ENCODE peak calls at places on chromosome 19, in four cellular contexts. V, L, W and K are unnamed samples.

GRCh38 chr19:57664269-57665127 is 4.2 kb upstream of the ZSCAN4 start:
- DNase-seq in V (peak), L (peak), W (peak), K (peak)

GRCh38 chr19:5152013-5152763 is 183.3 kb downstream of the KDM4B start:
- DNase-seq in V (no peak), L (no peak), W (no peak), K (no peak)

GRCh38 chr19:15181394-15181793 is 19.4 kb downstream of the NOTCH3 start:
- DNase-seq in V (no peak), L (no peak), W (no peak), K (no peak)

GRCh38 chr19:14473915-14474578 is 1.1 kb downstream of the PTGER1 start:
- DNase-seq in V (no peak), L (no peak), W (no peak), K (no peak)

GRCh38 chr19:49916839-49917733 is 11.9 kb upstream of the ATF5 start:
- DNase-seq in V (no peak), L (no peak), W (no peak), K (peak)

GRCh38 chr19:30060872-30061556 is 119.0 kb downstream of the URI1 start:
- DNase-seq in V (no peak), L (no peak), W (no peak), K (no peak)

GRCh38 chr19:20334760-20335159 is 167.7 kb downstream of the ZNF486 start:
- DNase-seq in V (no peak), L (no peak), W (no peak), K (no peak)

GRCh38 chr19:7063339-7063738 is 4.9 kb upstream of the MBD3L3 start:
- DNase-seq in V (no peak), L (no peak), W (no peak), K (no peak)

GRCh38 chr19:31648347-31648746 is 299.1 kb upstream of the TSHZ3 start:
- DNase-seq in V (peak), L (no peak), W (no peak), K (no peak)

GRCh38 chr19:29583196-29584006 is 22.7 kb upstream of the POP4 start:
- DNase-seq in V (no peak), L (no peak), W (no peak), K (no peak)

GRCh38 chr19:35157431-35157830 is 2.9 kb downstream of the FXYD5 start:
- DNase-seq in V (no peak), L (no peak), W (no peak), K (no peak)

GRCh38 chr19:31255174-31255862 is 93.9 kb downstream of the TSHZ3 start:
- DNase-seq in V (no peak), L (no peak), W (no peak), K (no peak)

GRCh38 chr19:50046649-50047503 is 21.1 kb downstream of the ZNF473 start:
- DNase-seq in V (no peak), L (no peak), W (no peak), K (peak)

GRCh38 chr19:39398297-39398864 is 7.2 kb downstream of the MED29 start:
- DNase-seq in V (peak), L (no peak), W (peak), K (no peak)

GRCh38 chr19:23440791-23441190 is 45.5 kb upstream of the ZNF91 start:
- DNase-seq in V (no peak), L (no peak), W (no peak), K (no peak)

GRCh38 chr19:6359942-6360341 is 1.4 kb upstream of the CLPP start:
- DNase-seq in V (no peak), L (no peak), W (no peak), K (no peak)

GRCh38 chr19:40906512-40906911 is 24.5 kb upstream of the CYP2A7 start:
- DNase-seq in V (no peak), L (no peak), W (no peak), K (no peak)

GRCh38 chr19:52138614-52139290 is 986 bp downstream of the ZNF616 start:
- DNase-seq in V (peak), L (no peak), W (no peak), K (peak)

GRCh38 chr19:16566161-16566560 is 6.1 kb downstream of the SLC35E1 start:
- DNase-seq in V (no peak), L (peak), W (no peak), K (no peak)

GRCh38 chr19:13165091-13165997 is 15.1 kb downstream of the IER2 start:
- DNase-seq in V (no peak), L (peak), W (peak), K (peak)

GRCh38 chr19:7869910-7870511 is 4.2 kb downstream of the PRR36 start:
- DNase-seq in V (no peak), L (peak), W (peak), K (peak)

GRCh38 chr19:30070198-30070969 is 128.3 kb downstream of the URI1 start:
- DNase-seq in V (no peak), L (no peak), W (no peak), K (no peak)

GRCh38 chr19:13795595-13796300 is 505 bp downstream of the ZSWIM4 start:
- DNase-seq in V (no peak), L (peak), W (peak), K (no peak)

GRCh38 chr19:49106648-49107135 is 7.5 kb upstream of the LIN7B start:
- DNase-seq in V (no peak), L (peak), W (no peak), K (peak)

DNA sequence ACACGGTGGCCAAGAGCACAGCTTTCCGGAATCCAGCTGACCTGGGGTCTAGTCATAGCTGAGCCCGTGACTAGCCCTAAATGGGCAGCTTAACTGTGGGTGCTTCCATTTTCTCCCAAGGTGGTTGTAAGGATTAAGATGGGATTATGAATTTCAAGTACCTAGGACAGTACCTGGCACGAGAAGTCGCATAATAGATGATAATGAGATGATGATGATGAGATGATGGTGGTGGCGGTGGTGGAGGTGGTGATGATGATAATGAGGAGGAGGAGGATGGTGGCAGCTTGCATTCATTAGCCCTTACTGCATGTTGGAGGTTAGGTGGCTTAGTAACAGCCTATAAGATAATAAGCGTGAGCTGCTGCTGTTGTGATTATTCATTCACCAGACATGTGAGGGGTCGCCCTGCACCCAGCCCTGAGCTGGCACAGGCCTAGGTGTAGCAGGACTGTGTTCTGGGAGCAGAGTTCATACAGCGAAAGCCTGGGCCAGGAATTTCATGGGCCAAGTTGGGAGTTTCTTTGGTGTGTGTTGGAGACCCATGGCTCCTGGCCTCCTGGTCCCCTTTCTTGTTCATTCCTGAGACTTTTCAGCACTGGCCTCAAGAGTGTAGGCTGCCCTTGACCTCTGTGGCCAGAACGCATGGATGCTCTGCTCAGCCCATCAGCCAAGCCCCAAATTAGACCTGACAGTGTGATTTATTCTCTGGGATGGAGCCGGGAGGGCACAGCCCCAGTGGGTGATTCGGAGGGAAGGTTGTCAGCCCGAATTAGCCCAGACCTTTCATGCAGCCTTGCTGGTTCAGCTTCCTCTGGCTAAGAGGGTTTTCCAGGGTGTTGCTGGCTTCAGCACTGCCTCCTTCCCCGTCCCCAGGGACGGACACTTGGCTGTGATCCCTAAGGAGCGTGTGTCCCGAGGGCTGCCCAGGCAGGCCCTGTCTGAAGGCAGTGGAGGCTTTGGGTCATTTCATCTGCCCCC is 128.8 kb downstream of the SIPA1L3 start:
- DNase-seq in V (peak), L (no peak), W (no peak), K (no peak)
- H3K4me3 ChIP-seq in V (no peak), L (no peak), W (no peak), K (no peak)

GRCh38 chr19:3975144-3975543 is 4.2 kb upstream of the DAPK3 start:
- DNase-seq in V (no peak), L (no peak), W (no peak), K (no peak)

GRCh38 chr19:3968556-3969434 is 2.1 kb downstream of the DAPK3 start:
- DNase-seq in V (peak), L (peak), W (peak), K (peak)

GRCh38 chr19:3969435-3970312 is 1.2 kb downstream of the DAPK3 start:
- DNase-seq in V (peak), L (peak), W (peak), K (peak)

GRCh38 chr19:3970313-3970807 is 539 bp downstream of the DAPK3 start:
- DNase-seq in V (no peak), L (no peak), W (no peak), K (no peak)

DNA sequence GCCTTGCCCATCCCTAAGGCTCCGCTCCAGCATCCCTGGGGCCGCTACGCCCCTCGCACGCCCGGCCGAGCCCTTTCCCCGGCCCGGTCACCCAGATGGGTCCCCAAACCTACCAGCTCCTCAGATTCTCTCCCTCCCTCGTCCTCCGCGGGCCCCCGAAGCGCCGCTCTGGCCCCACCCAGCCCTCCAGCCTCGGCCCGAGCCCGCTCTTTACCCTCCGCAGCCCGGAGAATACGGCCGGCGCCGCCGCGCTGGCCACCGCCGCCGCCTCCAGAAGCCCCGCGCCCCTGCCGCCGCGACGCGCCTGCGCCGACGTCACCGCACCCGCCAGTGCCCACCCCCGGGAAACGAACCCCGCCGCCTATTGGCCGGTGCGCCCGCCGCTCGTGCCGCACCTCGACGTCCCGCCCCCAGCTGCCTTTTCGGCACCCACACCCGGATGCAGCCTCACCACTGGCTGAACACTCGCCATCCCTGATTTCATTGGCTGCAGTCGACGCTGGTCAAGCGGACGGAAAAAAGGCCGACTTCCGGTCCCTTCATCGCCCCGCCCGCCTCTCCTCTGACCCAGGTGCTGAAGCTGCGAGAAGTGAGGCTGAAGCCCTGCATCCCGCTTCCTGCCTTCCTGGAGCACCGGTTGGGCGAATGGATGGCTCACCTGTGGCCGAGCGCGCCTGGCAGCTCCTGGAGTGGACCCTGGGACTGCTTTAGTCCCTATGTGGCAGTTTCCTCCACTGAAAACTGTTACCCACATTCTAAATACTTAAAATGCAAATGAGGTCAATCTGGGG is at the start of gene DAPK3:
- DNase-seq in V (peak), L (peak), W (peak), K (peak)
- TF ChIP-seq CTCF in V (no peak), L (no peak), W (no peak), K (no peak)

DNA sequence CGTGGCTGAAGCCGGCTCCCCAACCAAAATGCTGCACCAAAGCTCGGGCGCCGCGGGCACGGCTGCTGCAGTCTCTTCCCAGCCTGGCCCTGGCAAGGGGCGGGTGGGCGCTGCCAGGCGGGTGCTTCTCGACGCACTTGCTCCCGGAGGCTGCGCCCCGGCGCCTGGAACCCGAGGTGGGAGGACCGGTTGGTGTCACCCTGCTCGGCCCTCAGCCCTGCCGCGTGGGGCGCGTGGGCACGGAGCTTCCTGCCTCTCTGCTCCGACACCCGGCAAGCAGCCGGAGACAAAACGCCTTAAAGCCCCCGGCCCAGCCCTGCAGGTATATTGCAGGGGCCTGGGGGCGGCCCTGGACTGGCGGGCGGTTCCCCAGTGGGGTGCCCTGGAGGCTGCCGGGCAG is 34.7 kb downstream of the BTBD2 start:
- DNase-seq in V (no peak), L (no peak), W (no peak), K (no peak)
- TF ChIP-seq EZH2 in V (no peak), L (no peak), W (no peak), K (no peak)

GRCh38 chr19:42326969-42327368 is 1.5 kb downstream of the MEGF8 start:
- DNase-seq in V (no peak), L (no peak), W (no peak), K (no peak)
- H3K4me3 ChIP-seq in V (no peak), L (no peak), W (peak), K (peak)

GRCh38 chr19:4064073-4064550 is 2.6 kb downstream of the ZBTB7A start:
- DNase-seq in V (no peak), L (peak), W (no peak), K (no peak)

GRCh38 chr19:4064551-4065260 is 2.0 kb downstream of the ZBTB7A start:
- DNase-seq in V (no peak), L (peak), W (no peak), K (peak)

GRCh38 chr19:4062576-4063368 is 3.9 kb downstream of the ZBTB7A start:
- DNase-seq in V (no peak), L (no peak), W (no peak), K (no peak)

GRCh38 chr19:4061683-4062575 is 4.8 kb downstream of the ZBTB7A start:
- DNase-seq in V (no peak), L (no peak), W (peak), K (no peak)

GRCh38 chr19:4063369-4064072 is 3.2 kb downstream of the ZBTB7A start:
- DNase-seq in V (no peak), L (peak), W (no peak), K (no peak)
- TF ChIP-seq CTCF in V (no peak), L (no peak), W (no peak), K (no peak)

DNA sequence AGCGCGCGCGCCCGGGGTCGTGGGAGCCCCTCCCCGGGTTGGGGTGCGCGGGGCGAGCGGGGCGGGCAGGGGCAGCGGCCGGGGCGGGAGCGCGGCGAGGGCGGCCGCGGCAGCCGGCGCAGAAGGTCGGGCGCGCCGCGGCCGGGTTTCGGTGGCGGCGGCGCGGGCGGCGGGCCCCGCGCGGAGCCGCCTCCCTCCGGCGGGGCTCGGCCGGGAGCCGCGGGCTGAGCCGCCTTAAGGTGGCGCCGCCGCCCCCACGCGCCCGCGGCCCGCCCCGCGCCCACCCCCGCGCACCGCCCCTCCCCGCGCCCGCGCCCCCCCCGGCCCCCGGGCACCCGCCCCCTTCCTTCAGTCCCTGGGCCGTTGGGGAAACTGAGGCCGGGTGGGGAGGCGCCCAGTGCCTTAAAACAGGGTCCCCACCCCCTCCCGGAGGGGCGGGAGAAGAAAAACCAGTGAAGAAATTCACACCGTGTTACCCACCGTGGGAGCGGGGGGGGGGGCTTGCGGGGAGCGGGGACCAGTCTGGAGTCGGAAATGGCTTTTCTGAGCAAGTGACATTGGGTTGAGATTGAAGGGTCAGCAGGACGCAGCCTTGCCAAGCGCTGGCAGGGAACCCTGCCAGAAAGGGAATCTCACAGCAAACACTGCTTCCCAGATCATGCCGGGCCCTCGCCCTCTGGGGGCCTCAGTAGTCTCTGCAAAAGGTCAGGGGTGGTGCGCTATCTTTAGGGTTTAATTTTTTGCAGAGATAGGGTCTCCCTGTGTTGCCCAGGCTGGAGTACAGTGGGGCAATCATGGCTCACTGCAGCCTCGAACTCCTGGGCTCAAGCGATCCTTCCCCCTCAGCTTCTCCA is at the start of gene TLE2:
- DNase-seq in V (no peak), L (peak), W (no peak), K (no peak)
- TF ChIP-seq EZH2 in V (no peak), L (no peak), W (no peak), K (no peak)

GRCh38 chr19:56603829-56604228 is 8.7 kb downstream of the ZNF71 start:
- DNase-seq in V (peak), L (no peak), W (no peak), K (no peak)
- H3K4me3 ChIP-seq in V (no peak), L (no peak), W (no peak), K (no peak)

DNA sequence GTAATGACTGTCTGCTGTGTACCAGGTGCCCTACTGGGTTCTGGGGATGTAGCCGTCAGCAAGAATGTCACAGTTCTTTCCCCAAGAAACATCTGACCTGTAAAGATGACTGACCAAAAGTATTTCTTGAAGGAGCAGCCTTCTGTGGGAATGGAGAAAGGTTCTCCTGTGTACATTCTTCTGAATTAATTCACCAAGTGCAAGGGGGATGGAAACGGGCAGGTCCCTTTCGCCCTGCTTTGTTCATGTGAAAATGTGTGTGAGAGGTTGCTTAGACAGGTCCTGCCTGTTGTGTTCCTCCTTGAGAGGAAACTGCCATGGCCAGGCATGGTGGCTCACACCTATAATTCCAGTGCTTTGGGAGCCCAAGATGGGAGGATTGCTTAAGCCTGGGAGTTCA is 57.0 kb downstream of the SLC7A9 start:
- DNase-seq in V (no peak), L (no peak), W (peak), K (no peak)
- TF ChIP-seq CTCF in V (no peak), L (no peak), W (no peak), K (no peak)

GRCh38 chr19:47469719-47470118 is 2.0 kb downstream of the SLC8A2 start:
- DNase-seq in V (no peak), L (no peak), W (no peak), K (no peak)
- TF ChIP-seq EZH2 in V (peak), L (no peak), W (no peak), K (no peak)

DNA sequence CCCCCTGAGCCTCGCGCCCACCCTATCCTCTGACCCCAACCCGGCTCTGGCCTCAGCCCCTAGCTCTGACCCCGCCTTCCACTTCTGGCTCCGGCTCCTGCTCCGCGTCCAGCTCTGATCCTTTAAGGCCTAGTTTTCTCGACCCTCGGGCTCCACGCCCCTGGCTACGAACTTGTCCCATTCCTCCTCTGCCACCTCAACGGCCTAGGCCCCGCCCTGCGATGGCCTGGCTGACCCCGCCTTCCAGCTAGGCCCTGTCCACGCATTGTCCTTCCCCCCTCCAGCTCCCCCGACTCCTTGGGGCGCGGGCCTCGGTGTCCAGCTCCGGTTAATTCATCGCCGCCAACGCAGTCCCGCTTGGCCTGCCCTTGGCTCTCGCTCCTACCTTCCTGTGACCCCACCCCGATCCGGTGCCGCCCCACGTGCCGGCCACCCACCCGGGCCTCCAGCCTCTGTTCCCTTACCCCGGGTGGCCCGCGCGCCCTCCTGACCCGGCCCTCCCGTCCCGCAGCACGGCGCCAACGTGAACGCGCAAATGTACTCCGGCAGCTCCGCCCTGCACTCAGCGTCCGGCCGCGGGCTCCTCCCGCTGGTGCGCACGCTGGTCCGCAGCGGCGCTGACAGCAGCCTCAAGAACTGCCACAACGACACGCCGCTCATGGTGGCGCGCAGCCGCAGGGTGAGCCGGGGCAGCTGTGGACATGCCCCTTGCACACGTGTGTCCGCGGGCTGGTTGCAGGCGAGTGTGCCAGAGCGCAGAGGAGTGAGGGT is 9.4 kb downstream of the BCL3 start:
- DNase-seq in V (no peak), L (peak), W (no peak), K (peak)
- H3K4me3 ChIP-seq in V (peak), L (no peak), W (no peak), K (peak)